ENCODE peak calls at places on chromosomes 4 and X, in eight cellular contexts. J is H54, W is sigmoid colon, Z is A549, E is K562, D is tibial nerve, Y is HCT116, C is heart left ventricle. N is an unnamed sample.

GRCh38 chr4:109041463-109041862 is 261.0 kb downstream of the COL25A1 start:
- DNase-seq in C (no peak), W (no peak), E (no peak), Z (no peak), D (no peak), Y (no peak), J (no peak), N (no peak)

GRCh38 chr4:156870166-156870565 is 101.4 kb downstream of the PDGFC start:
- DNase-seq in Z (no peak), E (no peak), C (no peak), D (no peak), Y (no peak), J (no peak), W (no peak), N (no peak)

GRCh38 chr4:33537527-33537926 is 2706.8 kb downstream of the ARAP2 start:
- DNase-seq in Y (no peak), D (no peak), E (no peak), C (no peak), W (no peak), J (no peak), Z (no peak), N (no peak)

GRCh38 chrX:46268429-46268828 is 276.8 kb downstream of the ZNF674 start:
- DNase-seq in Z (peak; percentile 13), W (no peak), J (no peak), E (no peak), C (no peak), Y (peak; percentile 62), D (no peak), N (no peak)

GRCh38 chrX:45006002-45006800 is 133.2 kb downstream of the KDM6A start:
- DNase-seq in Y (peak; percentile 67), D (no peak), E (no peak), C (no peak), J (peak; percentile 4), W (no peak), Z (peak; percentile 10), N (no peak)

GRCh38 chr4:79295076-79295475 is 30.8 kb downstream of the NAA11 start:
- DNase-seq in C (no peak), J (no peak), Y (no peak), E (no peak), Z (no peak), W (no peak), D (no peak), N (no peak)

GRCh38 chrX:39050427-39050826 is 249.2 kb downstream of the MID1IP1 start:
- DNase-seq in Y (no peak), W (no peak), C (no peak), J (no peak), E (no peak), D (no peak), Z (no peak), N (no peak)

GRCh38 chr4:78409612-78410202 is 141.9 kb upstream of the ANXA3 start:
- DNase-seq in J (no peak), Y (no peak), E (no peak), W (no peak), Z (no peak), D (no peak), C (no peak), N (no peak)

GRCh38 chrX:15747626-15748173 is 9.6 kb downstream of the CA5B start:
- DNase-seq in J (no peak), Y (no peak), W (no peak), E (peak; percentile 24), Z (no peak), D (no peak), C (no peak), N (no peak)

GRCh38 chr4:61760820-61761219 is 560.7 kb downstream of the ADGRL3 start:
- DNase-seq in D (no peak), J (no peak), W (no peak), C (no peak), Y (no peak), E (no peak), Z (no peak), N (no peak)

GRCh38 chr4:61763682-61764081 is 563.6 kb downstream of the ADGRL3 start:
- DNase-seq in D (no peak), C (no peak), W (no peak), Y (no peak), J (no peak), E (no peak), Z (no peak), N (no peak)

DNA sequence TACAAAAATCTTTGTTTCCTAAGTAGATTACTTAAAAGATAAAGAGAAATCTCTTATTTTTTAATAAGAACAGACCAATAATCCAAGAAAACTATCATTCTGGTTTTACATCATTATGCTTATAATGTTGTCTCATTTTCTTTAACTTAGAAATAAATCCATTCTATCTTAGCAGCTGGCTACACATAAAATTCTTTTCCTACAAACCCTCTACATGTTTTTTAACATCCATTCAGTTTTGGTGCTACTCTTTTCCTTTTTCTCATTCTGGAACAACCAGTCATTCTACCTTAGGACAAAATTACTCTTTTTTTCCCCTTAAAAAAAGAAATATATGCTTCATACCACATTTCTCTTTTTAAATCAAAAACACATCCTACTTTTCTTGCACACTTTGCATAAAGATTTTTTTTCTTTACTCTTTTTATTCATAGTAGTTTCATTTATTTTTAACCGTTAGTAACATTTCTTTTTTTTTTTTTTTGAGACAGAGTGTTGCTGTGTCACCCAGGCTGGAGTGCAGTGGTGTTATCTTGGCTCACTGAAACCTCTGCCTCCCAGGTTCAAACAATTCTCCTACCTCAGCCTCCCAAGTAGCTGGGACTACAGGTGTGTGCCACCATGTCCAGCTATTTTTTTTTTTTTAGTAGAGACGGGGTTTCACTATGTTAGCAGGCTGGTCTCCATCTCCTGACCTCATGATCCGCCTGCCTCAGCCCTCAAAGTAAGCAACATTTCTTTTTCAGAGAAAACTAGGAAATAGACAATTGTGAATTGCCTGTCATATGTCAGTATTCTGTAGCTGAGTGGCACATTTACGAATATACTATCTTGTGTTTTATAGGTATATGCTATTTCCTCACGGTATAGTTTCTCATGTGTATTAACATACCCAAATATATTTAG is 562.8 kb downstream of the ADGRL3 start:
- DNase-seq in W (no peak), Z (no peak), E (no peak), D (no peak), C (no peak), Y (no peak), J (no peak), N (no peak)
- TF ChIP-seq POLR2A in W (no peak), Z (no peak), E (no peak), D (no peak), C (no peak), Y (no peak), J (no peak), N (no peak)

GRCh38 chr4:74095886-74096264 is 3.1 kb downstream of the CXCL2 start:
- DNase-seq in W (no peak), J (no peak), C (no peak), Y (no peak), E (no peak), D (no peak), Z (no peak), N (no peak)
- TF ChIP-seq POLR2A in W (no peak), J (no peak), C (no peak), Y (no peak), E (no peak), D (no peak), Z (no peak), N (no peak)

DNA sequence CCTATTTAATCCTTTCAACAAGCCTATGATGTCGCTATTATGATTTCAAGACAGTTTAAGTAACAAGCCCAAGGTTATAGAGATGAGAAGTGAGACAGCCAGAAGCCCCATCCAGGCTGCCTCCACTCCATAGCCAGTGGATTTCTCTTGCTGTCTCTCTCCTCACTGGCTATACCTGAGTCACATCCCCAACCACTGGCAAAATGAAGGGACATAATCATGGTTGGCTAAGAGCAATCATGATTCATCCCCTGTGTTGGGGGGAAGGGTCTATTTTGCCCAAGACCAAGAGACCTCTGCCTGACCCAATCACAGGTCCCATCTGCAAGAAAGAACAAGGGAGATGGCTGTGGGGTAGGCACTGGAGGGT is 334.9 kb upstream of the GATB start:
- DNase-seq in Z (no peak), D (no peak), W (no peak), E (no peak), C (no peak), Y (no peak), J (no peak), N (no peak)
- TF ChIP-seq POLR2A in Z (no peak), D (no peak), W (no peak), E (no peak), C (no peak), Y (no peak), J (no peak), N (no peak)

GRCh38 chr4:6719611-6720179 is 3.7 kb downstream of the BLOC1S4 start:
- DNase-seq in Z (no peak), D (no peak), E (peak; percentile 7), W (no peak), J (no peak), Y (no peak), C (no peak), N (no peak)

GRCh38 chr4:6722891-6723290 is 6.9 kb downstream of the BLOC1S4 start:
- DNase-seq in C (no peak), Y (no peak), Z (no peak), J (no peak), E (no peak), W (no peak), D (no peak), N (no peak)

GRCh38 chr4:6718932-6719610 is 3.1 kb downstream of the BLOC1S4 start:
- DNase-seq in D (no peak), E (peak; percentile 6), C (no peak), Z (no peak), W (no peak), Y (no peak), J (no peak), N (no peak)

GRCh38 chr4:6721121-6721520 is 5.1 kb downstream of the BLOC1S4 start:
- DNase-seq in Z (no peak), W (no peak), E (no peak), D (no peak), Y (no peak), J (no peak), C (no peak), N (no peak)

DNA sequence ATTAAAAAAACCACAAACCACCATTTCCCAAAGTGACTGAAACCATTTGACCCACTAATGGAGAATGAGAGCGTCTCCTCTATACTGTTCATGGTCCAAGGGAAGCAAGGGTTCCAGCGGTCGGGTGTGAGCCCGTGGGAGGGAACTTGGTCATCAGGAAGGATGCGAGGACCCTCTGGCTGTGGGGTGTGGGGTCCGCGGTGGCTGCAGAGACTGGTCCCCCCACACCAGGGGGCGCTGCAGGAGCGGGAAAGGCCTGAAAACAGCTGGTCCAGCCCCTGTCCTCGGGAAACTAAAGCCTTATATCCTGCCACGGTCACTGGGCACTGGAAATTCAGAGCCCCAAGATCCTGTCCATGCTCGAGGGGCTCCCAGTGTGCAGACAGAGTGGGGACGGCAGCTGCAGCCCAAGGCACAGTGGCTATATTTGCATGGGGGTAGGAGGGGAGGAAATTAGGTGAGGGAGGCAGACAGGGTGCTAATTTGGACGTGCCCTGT is 4.3 kb downstream of the BLOC1S4 start:
- DNase-seq in E (peak; percentile 90), Y (peak; percentile 43), W (peak; percentile 88), Z (peak; percentile 90), C (peak; percentile 86), D (peak; percentile 79), J (peak; percentile 77), N (peak; percentile 89)
- TF ChIP-seq POLR2A in E (no peak), Y (no peak), W (no peak), Z (no peak), C (no peak), D (no peak), J (no peak), N (no peak)

GRCh38 chr4:148430847-148431246 is 11.4 kb downstream of the NR3C2 start:
- DNase-seq in D (no peak), Y (no peak), J (no peak), C (no peak), Z (no peak), E (no peak), W (no peak), N (no peak)
- TF ChIP-seq POLR2A in D (no peak), Y (no peak), J (no peak), C (no peak), Z (no peak), E (no peak), W (no peak), N (no peak)

N was measured in ovary.